ENCODE peak calls at places on chromosome 17, in seven cellular contexts. Z is A549; Q is right cardiac atrium; O is ascending aorta; F is CD8-positive, alpha-beta T cell; K is CD4-positive, alpha-beta memory T cell; L is mesendoderm. Y is an unnamed sample.

GRCh38 chr17:43467981-43468541 is 15.7 kb upstream of the DHX8 start:
- DNase-seq in Z (no peak), Q (no peak), O (no peak), F (no peak), K (no peak), L (no peak), Y (no peak)

GRCh38 chr17:57257213-57257873 is 1.0 kb downstream of the MSI2 start:
- DNase-seq in Z (no peak), Q (no peak), O (no peak), F (no peak), K (peak; percentile 26), L (no peak), Y (no peak)

GRCh38 chr17:78563189-78564145 is 13.7 kb downstream of the DNAH17 start:
- DNase-seq in Z (no peak), Q (peak; percentile 84), O (no peak), F (no peak), K (no peak), L (no peak), Y (no peak)

GRCh38 chr17:43540821-43541674 is 5.1 kb downstream of the ETV4 start:
- DNase-seq in Z (no peak), Q (no peak), O (no peak), F (no peak), K (no peak), L (peak; percentile 86), Y (no peak)

GRCh38 chr17:61201211-61201610 is 198.4 kb upstream of the TBX2 start:
- DNase-seq in Z (peak; percentile 25), Q (no peak), O (peak; percentile 81), F (no peak), K (no peak), L (no peak), Y (no peak)

GRCh38 chr17:43442711-43443110 is 41.1 kb upstream of the DHX8 start:
- DNase-seq in Z (no peak), Q (no peak), O (no peak), F (no peak), K (no peak), L (no peak), Y (no peak)

GRCh38 chr17:14833201-14833773 is 431.8 kb downstream of the PMP22 start:
- DNase-seq in Z (no peak), Q (no peak), O (no peak), F (no peak), K (no peak), L (no peak), Y (no peak)

GRCh38 chr17:13256545-13256944 is 238.7 kb upstream of the ELAC2 start:
- DNase-seq in Z (no peak), Q (no peak), O (no peak), F (no peak), K (no peak), L (peak; percentile 2), Y (no peak)

GRCh38 chr17:56085576-56086267 is 67.6 kb upstream of the ANKFN1 start:
- DNase-seq in Z (no peak), Q (no peak), O (no peak), F (no peak), K (no peak), L (no peak), Y (no peak)

GRCh38 chr17:82440991-82441627 is 9.4 kb downstream of the CYBC1 start:
- DNase-seq in Z (no peak), Q (peak; percentile 80), O (peak; percentile 69), F (no peak), K (no peak), L (no peak), Y (no peak)

GRCh38 chr17:33688771-33689170 is 395.7 kb upstream of the ASIC2 start:
- DNase-seq in Z (no peak), Q (no peak), O (no peak), F (no peak), K (no peak), L (no peak), Y (no peak)

GRCh38 chr17:80826346-80826954 is 165.2 kb upstream of the CHMP6 start:
- DNase-seq in Z (no peak), Q (no peak), O (peak; percentile 62), F (no peak), K (no peak), L (no peak), Y (no peak)

GRCh38 chr17:80822700-80823410 is 168.8 kb upstream of the CHMP6 start:
- DNase-seq in Z (no peak), Q (no peak), O (peak; percentile 43), F (no peak), K (no peak), L (no peak), Y (no peak)

GRCh38 chr17:80826955-80827645 is 164.5 kb upstream of the CHMP6 start:
- DNase-seq in Z (peak; percentile 77), Q (peak; percentile 77), O (peak; percentile 95), F (no peak), K (no peak), L (peak; percentile 40), Y (no peak)

GRCh38 chr17:80825471-80826345 is 165.9 kb upstream of the CHMP6 start:
- DNase-seq in Z (no peak), Q (no peak), O (peak; percentile 60), F (no peak), K (no peak), L (no peak), Y (no peak)

DNA sequence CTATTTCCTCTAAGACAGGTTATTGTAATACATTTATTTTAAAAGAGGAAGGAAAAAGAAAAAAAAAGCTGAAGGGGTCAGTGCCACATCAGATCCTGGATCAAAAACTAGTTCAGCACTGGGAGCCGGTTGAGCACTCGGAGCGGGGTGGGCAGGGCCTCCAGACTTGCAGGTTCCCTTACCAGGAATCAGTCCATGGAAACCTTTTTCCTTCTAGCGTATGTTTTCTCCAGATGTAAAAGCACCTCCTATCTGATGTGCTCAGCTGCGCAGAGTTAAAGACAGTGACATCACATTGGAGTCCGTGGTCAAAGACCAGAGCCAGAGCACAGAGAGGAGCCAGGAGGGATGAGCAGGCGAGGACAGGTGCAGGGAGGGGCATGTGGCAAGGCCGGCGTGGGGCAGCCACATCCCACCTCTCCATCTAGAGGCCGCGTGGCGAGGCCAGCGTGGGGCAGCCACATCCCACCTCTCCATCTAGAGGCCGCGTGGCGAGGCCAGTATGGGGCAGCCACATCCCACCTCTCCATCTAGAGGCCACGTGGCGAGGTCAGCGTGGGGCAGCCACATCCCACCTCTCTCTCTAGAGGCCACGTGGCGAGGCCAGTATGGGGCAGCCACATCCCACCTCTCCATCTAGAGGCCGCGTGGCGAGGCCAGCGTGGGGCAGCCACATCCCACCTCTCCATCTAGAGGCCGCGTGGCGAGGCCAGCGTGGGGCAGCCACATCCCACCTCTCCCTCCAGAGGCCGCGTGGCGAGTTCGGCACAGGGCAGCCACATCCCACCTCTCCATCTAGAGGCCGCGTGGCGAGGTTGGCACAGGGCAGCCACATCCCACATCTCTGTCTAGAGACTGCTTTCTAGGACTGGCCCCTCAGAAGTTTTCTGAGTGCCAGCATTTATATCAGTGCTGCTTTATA is 166.8 kb upstream of the CHMP6 start:
- DNase-seq in Z (no peak), Q (no peak), O (peak; percentile 45), F (no peak), K (no peak), L (no peak), Y (no peak)
- H3K27ac ChIP-seq in Z (no peak overlapping the region), Q (no peak overlapping the region), O (no peak overlapping the region), F (no peak overlapping the region), K (no peak overlapping the region), L (no peak overlapping the region), Y (no peak overlapping the region)

DNA sequence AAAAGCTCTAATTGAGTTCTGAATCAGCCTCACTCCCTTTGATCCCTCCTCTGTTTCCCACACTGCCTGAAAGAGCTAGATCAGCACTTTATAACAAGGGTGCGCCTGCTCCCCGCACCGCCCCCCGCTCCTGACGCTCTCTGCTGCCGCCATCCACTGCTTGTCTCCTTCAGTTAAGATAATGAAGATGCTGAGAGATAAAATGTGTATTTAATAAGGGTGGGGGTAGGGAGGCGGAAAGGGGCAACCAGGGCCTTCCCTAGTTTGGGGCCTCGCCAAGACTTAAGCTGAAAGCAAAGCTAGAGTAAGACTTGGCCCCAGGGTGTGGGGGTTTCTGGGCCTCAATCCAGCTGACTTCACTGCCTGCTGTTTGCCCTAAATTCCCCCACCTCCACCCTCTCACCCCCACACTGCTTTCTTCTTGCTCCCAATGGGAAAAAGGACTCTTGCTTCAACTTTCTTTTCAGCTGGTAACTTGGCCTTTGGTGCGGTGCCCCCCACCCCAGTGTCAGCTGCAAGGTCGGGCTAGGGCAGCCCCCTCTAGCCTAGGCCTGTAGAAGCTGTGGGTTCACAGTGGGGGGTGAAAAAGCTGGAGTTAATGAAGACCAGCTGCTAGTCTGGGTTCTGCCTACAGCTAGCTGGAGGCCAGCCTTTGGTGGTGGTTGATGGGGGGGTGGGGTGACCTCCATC is 1.8 kb upstream of the RARA start:
- DNase-seq in Z (no peak), Q (no peak), O (no peak), F (no peak), K (no peak), L (peak; percentile 74), Y (no peak)
- H3K4me1 ChIP-seq in Z (peaks cover 74% of the 10 kb centered on the region), Q (peaks cover 30% of the 10 kb centered on the region), O (peaks cover 33% of the 10 kb centered on the region), F (peaks cover 75% of the 10 kb centered on the region), K (peaks cover 77% of the 10 kb centered on the region), L (peaks cover 23% of the 10 kb centered on the region), Y (peaks cover 69% of the 10 kb centered on the region)

DNA sequence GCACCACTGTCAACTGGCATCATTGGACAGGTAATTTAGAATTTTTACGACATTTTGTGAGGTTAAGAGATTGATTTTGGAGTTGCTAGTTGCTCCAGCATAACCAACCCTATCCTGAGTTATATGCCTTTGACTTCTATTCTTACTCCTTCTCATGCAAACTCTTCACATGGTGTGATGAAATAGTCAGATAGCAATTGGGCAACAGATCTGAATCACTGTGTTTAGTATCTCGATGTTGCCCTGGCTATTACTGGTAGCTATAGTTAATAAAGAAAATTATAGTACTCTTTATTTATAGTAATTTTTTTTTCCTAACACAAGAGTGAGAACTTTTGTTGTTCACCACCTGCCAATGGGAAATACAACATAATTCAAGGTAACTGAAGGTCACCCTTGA is 494.8 kb upstream of the TOM1L1 start:
- DNase-seq in Z (no peak), Q (no peak), O (no peak), F (no peak), K (no peak), L (no peak), Y (no peak)
- H3K4me3 ChIP-seq in Z (no peak overlapping the region), Q (no peak overlapping the region), O (no peak overlapping the region), F (no peak overlapping the region), K (no peak overlapping the region), L (no peak overlapping the region), Y (no peak overlapping the region)

DNA sequence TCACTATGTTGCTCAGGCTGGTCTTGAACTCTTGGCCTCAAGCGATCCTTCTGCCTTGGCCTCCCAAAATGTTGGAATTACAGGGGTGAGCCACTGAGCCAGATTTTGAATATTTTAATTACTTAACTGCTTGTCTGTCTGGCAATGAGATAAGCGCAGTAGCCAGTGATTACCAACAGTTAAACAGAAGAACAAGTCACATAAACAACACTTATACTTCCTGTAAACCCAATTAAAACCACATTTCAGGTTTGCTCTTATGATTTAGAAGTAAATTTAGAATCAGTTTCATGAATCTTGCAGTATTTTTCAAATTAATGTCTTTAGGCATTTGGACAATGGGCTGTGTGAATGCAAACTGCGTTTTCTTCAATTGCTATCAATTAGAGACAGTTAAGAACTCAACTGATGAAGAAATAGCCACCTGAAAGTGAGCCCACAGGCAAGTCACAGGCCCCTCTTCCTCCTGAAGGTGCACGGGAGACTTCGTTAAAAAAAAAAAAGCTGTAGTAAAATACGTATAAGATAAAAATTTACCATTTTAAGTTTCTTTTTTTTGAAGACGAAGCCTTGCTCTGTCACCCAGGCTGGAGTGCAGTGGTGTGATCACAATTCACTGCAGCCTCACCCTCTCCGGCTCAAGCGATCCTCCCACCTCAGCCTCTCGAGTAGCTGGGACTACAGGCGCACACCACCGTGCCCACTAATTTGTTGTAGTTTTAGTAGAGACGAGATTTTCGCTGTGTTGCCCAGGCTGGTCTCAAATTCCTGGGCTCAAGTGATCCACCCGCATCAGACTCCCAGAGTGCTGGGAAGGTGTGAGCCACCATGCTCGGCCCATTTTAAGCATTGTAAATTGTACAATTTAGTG is 73.0 kb downstream of the PITPNC1 start:
- DNase-seq in Z (no peak), Q (no peak), O (peak; percentile 31), F (no peak), K (peak; percentile 37), L (no peak), Y (no peak)
- H3K27ac ChIP-seq in Z (no peak overlapping the region), Q (no peak overlapping the region), O (no peak overlapping the region), F (peak overlapping the region; percentile 46), K (peak overlapping the region; percentile 43), L (no peak overlapping the region), Y (peak overlapping the region; percentile 22)

GRCh38 chr17:77427471-77427991 is 286.8 kb downstream of the SEC14L1 start:
- DNase-seq in Z (no peak), Q (peak; percentile 84), O (peak; percentile 89), F (no peak), K (no peak), L (no peak), Y (no peak)
- H3K4me1 ChIP-seq in Z (peaks cover 86% of the 10 kb centered on the region), Q (peaks cover 38% of the 10 kb centered on the region), O (peaks cover 44% of the 10 kb centered on the region), F (peaks cover 80% of the 10 kb centered on the region), K (peaks cover 98% of the 10 kb centered on the region), L (peaks cover 12% of the 10 kb centered on the region), Y (peaks cover 77% of the 10 kb centered on the region)

Y was measured in CD8-positive, alpha-beta memory T cell.